ENCODE peak calls at places on chromosomes 2 and 18, in four cellular contexts. R, V, L and J are unnamed samples. For H3K4me1, the result is how much of the 10 kb centered on the place peaks cover.

GRCh38 chr2:42714686-42715085 is 49.2 kb downstream of the OXER1 start:
- DNase-seq in V (peak), R (no peak), L (no peak), J (no peak)

GRCh38 chr2:100425107-100425506 is 7.6 kb upstream of the CHST10 start:
- DNase-seq in V (no peak), R (no peak), L (no peak), J (no peak)

GRCh38 chr2:166373951-166374350 is 1.8 kb downstream of the SCN9A start:
- DNase-seq in L (no peak), V (peak), R (peak), J (peak)

GRCh38 chr2:99709229-99709628 is 219.4 kb upstream of the REV1 start:
- DNase-seq in V (no peak), R (no peak), L (no peak), J (no peak)

GRCh38 chr2:85769236-85769986 is 15.6 kb downstream of the ATOH8 start:
- DNase-seq in V (peak), R (no peak), L (no peak), J (peak)

GRCh38 chr18:79878741-79879358 is 72.6 kb downstream of the SLC66A2 start:
- DNase-seq in V (no peak), R (no peak), L (no peak), J (peak)

GRCh38 chr2:2898744-2899143 is 478.9 kb downstream of the EIPR1 start:
- DNase-seq in L (no peak), V (no peak), R (no peak), J (no peak)

GRCh38 chr2:212595036-212595654 is 56.5 kb upstream of the ERBB4 start:
- DNase-seq in L (no peak), R (no peak), V (peak), J (peak)

GRCh38 chr2:46297546-46298271 is 502 bp downstream of the EPAS1 start:
- DNase-seq in L (peak), R (peak), V (peak), J (peak)
- TF ChIP-seq CTCF in L (no peak), R (peak), V (no peak), J (no peak)

GRCh38 chr18:501406-501714 is 859 bp upstream of the COLEC12 start:
- DNase-seq in R (no peak), L (no peak), V (peak), J (no peak)

GRCh38 chr18:500556-501405 is at the start of gene COLEC12:
- DNase-seq in L (peak), R (peak), V (peak), J (peak)

GRCh38 chr18:499351-500229 is 911 bp downstream of the COLEC12 start:
- DNase-seq in R (peak), V (peak), L (peak), J (peak)

GRCh38 chr18:498901-499300 is 1.6 kb downstream of the COLEC12 start:
- DNase-seq in L (no peak), V (peak), R (no peak), J (no peak)

GRCh38 chr18:500230-500555 is 308 bp downstream of the COLEC12 start:
- DNase-seq in R (peak), V (peak), L (no peak), J (peak)
- H3K4me2 ChIP-seq in R (peak), V (peak), L (peak), J (peak)

DNA sequence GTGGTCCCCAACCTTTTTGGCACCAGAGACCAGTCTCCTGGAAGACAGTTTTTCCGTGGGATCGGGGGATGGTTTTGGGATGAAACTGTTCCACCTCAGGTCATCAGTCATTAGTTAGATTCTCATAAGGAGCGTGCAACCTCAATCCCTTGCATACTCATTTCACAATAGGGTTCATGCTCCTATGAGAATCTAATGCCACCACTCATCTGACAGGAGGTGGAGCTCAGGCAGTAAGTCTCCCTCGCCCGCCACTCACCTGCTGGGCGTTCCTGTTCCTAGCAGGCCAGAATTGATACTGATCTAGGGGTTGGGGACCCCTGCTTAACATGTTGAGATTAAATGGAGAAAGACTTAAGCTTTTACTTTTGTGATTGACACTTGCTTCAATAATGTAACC is 9.9 kb downstream of the NABP1 start:
- DNase-seq in R (no peak), V (no peak), L (no peak), J (no peak)
- H3K4me1 ChIP-seq in R (under half), V (under half), L (under half), J (half or more)

GRCh38 chr18:37019157-37019571 is 190.2 kb downstream of the KIAA1328 start:
- DNase-seq in L (peak), V (peak), R (peak), J (no peak)
- TF ChIP-seq CTCF in L (no peak), V (peak), R (peak), J (peak)

GRCh38 chr2:11726384-11726783 is 20.0 kb upstream of the LPIN1 start:
- DNase-seq in V (no peak), L (no peak), R (no peak), J (no peak)
- H3K4me2 ChIP-seq in V (no peak), L (no peak), R (no peak), J (no peak)

DNA sequence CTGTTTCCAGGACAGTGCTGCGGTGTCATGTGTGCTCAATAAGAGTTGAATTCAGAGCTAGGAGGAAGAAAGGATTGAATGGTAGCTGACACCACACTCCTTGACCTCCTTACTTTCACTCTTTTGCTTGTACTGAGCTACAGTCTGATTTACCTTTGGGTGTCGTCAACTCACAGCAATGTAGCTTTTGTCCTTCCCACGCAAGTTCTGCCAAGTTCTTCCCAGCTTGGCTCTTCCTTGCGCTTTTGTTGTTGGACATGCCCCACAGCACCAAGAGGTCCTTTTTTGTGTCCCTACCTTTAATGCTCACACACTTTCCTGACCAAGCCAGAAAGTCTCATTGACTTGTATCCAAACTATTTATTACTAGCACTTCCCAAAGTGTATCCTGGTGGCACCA is 38.3 kb upstream of the ITGB6 start:
- DNase-seq in L (no peak), R (no peak), V (no peak), J (no peak)
- H3K4me1 ChIP-seq in L (under half), R (under half), V (under half), J (under half)

GRCh38 chr18:28438381-28438780 is 261.5 kb upstream of the CDH2 start:
- DNase-seq in V (no peak), L (no peak), R (no peak), J (no peak)

GRCh38 chr18:28439870-28440269 is 262.9 kb upstream of the CDH2 start:
- DNase-seq in L (no peak), R (no peak), V (peak), J (no peak)
- TF ChIP-seq CTCF in L (no peak), R (no peak), V (peak), J (no peak)

DNA sequence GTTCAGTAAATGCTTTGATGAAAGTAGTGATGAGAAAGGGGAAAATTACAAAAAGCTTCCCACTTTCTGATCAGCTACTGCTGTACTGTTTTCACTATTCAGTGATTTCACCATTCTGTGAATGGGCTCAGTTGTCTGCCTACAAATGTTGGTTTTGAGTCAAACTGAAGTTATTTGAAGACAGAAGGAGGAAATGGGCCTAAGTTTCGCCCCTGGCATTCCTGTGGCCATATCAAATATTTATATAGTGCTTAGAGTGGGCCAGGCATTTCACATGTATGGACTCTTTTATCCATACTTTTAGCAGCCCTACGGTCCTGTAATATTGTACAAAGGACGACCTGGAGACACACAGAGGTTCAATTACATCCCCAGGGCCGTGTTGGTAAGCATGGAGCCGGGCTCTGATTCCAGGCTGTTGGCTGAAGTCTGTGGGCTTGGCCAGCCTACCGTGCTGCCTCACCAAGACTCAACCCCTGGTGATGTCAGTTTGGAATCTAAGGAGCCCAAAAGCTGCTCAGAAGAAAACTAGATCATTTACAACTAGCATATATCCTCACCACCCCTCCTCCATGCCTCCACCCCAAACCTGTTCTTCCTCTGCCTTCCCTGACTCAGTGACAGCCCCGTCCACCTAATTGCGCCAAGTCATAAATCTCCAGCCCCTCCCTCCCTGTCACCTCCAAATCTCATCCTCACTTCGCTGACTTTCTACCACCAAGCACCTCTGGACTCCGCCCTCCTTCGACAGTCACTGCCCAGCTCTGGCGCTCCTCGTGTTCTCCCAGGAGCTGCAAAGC is 10.1 kb upstream of the GRHL1 start:
- DNase-seq in V (peak), L (peak), R (peak), J (peak)
- H3K4me2 ChIP-seq in V (no peak), L (peak), R (peak), J (peak)